ENCODE peak calls at places on chromosomes 11 and 22, in seven cellular contexts. O is spleen, Z is fibroblast of lung, V is uterus, W is GM23338, I is tibial nerve, H is right lobe of liver. Y is an unnamed sample.

GRCh38 chr11:22666700-22667439 is 459 bp downstream of the GAS2 start:
- DNase-seq in O (peak; percentile 75), Z (peak; percentile 17), V (no peak), W (peak; percentile 84), I (no peak), H (peak; percentile 77), Y (no peak)

GRCh38 chr11:62542750-62543567 is 3.6 kb downstream of the AHNAK start:
- DNase-seq in O (peak; percentile 95), Z (peak; percentile 81), V (peak; percentile 86), W (peak; percentile 86), I (peak; percentile 73), H (peak; percentile 82), Y (no peak)

GRCh38 chr11:111303476-111303875 is 5.1 kb downstream of the POU2AF3 start:
- DNase-seq in O (no peak), Z (no peak), V (no peak), W (no peak), I (no peak), H (peak; percentile 51), Y (no peak)

GRCh38 chr11:129911298-129911697 is 15.9 kb upstream of the NFRKB start:
- DNase-seq in O (no peak), Z (peak; percentile 23), V (no peak), W (no peak), I (no peak), H (no peak), Y (no peak)

GRCh38 chr11:116879789-116880402 is 42.5 kb upstream of the APOA1 start:
- DNase-seq in O (no peak), Z (peak; percentile 90), V (no peak), W (peak; percentile 81), I (no peak), H (no peak), Y (no peak)

GRCh38 chr11:14029971-14030531 is 67.5 kb downstream of the SPON1 start:
- DNase-seq in O (no peak), Z (peak; percentile 59), V (peak; percentile 72), W (no peak), I (peak; percentile 13), H (peak; percentile 84), Y (no peak)

GRCh38 chr11:45876401-45876800 is 9.1 kb upstream of the MAPK8IP1 start:
- DNase-seq in O (no peak), Z (no peak), V (no peak), W (peak; percentile 68), I (no peak), H (no peak), Y (no peak)

GRCh38 chr11:85431319-85431718 is 195.8 kb downstream of the DLG2 start:
- DNase-seq in O (no peak), Z (no peak), V (no peak), W (no peak), I (no peak), H (no peak), Y (no peak)

GRCh38 chr22:41915035-41915782 is at the start of gene SHISA8:
- DNase-seq in O (peak; percentile 91), Z (no peak), V (peak; percentile 34), W (peak; percentile 73), I (peak; percentile 26), H (peak; percentile 56), Y (no peak)

GRCh38 chr11:128624269-128625170 is 37.2 kb upstream of the ETS1 start:
- DNase-seq in O (peak; percentile 92), Z (no peak), V (no peak), W (no peak), I (no peak), H (peak; percentile 84), Y (no peak)

GRCh38 chr11:100774132-100774531 is 87.0 kb downstream of the ARHGAP42 start:
- DNase-seq in O (no peak), Z (no peak), V (no peak), W (no peak), I (no peak), H (no peak), Y (no peak)

GRCh38 chr11:783581-784015 is 6.3 kb downstream of the CEND1 start:
- DNase-seq in O (peak; percentile 80), Z (peak; percentile 81), V (peak; percentile 79), W (peak; percentile 98), I (peak; percentile 52), H (peak; percentile 71), Y (peak; percentile 95)

GRCh38 chr11:112320668-112321067 is 60.0 kb upstream of the PLET1 start:
- DNase-seq in O (no peak), Z (peak; percentile 89), V (peak; percentile 30), W (no peak), I (peak; percentile 51), H (peak; percentile 62), Y (no peak)

GRCh38 chr11:72642815-72643511 is 31.3 kb downstream of the PDE2A start:
- DNase-seq in O (peak; percentile 89), Z (peak; percentile 33), V (peak; percentile 64), W (peak; percentile 72), I (no peak), H (peak; percentile 63), Y (peak; percentile 54)

DNA sequence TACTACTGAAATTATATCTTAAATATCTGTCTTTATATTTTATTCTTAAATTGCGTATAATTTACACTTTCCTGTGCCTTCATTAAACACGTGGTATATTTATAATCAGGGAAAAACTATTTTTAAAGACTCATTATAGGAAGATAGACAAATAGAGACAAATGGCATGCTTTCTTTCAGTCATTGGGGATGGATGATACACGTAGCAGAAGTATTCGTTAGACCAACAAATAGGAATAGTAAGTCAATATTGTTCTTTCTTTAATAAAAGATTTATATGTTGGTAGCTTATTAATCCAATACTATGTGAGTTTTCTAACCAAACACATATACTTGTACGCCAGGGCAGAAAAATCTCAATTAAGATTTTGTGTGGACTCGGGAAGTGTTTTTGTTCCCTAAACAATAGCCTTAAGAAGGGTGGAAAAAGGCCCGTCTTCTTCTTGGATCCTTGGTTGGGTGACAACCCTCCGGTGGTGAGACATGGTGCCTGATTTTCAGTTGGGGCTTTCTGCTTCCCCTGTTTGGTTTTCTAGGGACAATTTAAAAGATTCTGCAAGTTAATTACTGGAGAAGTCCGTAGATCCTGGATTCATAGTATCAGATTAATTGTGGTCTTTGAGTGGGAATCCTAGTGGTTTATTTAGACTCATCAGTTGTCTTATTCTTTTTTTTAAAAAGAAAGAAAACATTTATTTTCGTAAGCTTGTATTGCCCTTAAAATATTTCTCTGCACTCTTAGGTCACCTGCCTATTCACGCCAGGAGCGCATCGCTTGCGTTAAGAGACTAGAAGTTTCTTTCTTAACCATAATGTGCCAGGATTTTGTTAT is 83.5 kb upstream of the WNT7B start:
- DNase-seq in O (no peak), Z (no peak), V (no peak), W (no peak), I (peak; percentile 13), H (peak; percentile 15), Y (no peak)
- H3K27ac ChIP-seq in O (peak overlapping the region; percentile 98), Z (no peak overlapping the region), V (peak overlapping the region; percentile 100), W (no peak overlapping the region), I (peak overlapping the region; percentile 100), H (peak overlapping the region; percentile 81), Y (peak overlapping the region; percentile 100)

DNA sequence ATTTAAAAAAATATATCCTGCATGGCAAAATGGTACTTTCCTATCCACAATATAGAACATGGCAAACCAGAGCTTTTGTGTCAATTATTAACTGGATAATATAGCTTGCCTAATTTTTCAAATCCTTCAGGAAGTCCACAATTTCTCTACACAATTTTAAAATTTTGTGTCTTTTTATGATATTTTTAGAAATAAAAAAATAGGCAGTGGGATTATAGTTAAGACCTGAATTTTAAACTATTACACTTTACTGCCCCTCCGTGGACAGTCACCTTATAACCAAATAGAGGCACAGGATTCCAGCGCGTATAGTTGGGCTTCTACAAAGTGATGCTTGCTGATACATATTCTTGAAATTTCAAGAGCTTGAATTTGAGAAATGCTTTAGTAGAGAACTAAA is 2.1 kb upstream of the DMC1 start:
- DNase-seq in O (no peak), Z (peak; percentile 71), V (peak; percentile 22), W (peak; percentile 70), I (no peak), H (no peak), Y (no peak)
- TF ChIP-seq CTCF in O (no peak), Z (peak; percentile 52), V (peak; percentile 51), W (peak; percentile 62), I (peak; percentile 44), H (peak; percentile 62), Y (peak; percentile 70)

GRCh38 chr11:66072518-66072917 is 2.4 kb downstream of the PACS1 start:
- DNase-seq in O (no peak), Z (no peak), V (no peak), W (no peak), I (no peak), H (no peak), Y (no peak)
- H3K27ac ChIP-seq in O (peak overlapping the region; percentile 98), Z (no peak overlapping the region), V (no peak overlapping the region), W (no peak overlapping the region), I (no peak overlapping the region), H (no peak overlapping the region), Y (peak overlapping the region; percentile 22)

DNA sequence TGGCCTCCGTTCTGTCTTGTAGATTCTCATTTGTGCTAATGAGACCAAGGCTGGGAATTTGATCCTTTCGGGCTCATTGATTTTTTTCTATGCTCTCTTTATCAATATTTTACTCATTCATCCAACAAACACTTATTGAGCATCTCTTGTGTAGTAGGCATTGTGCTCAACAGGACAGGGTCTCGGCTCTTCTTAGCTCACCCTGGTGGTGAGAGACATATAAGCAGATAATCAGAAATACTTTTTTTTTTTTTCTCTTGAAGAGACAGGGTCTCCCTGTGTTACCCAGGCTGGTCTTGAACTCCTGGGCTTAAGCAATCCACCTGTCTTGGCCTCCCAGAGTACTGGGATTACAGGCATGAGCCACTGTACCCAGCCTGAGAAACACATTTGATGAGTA is 48.0 kb upstream of the SLC5A1 start:
- DNase-seq in O (no peak), Z (no peak), V (no peak), W (peak; percentile 69), I (no peak), H (no peak), Y (no peak)
- TF ChIP-seq CTCF in O (no peak), Z (peak; percentile 24), V (no peak), W (peak; percentile 47), I (no peak), H (no peak), Y (no peak)

GRCh38 chr22:46444390-46444854 is 93.0 kb downstream of the CELSR1 start:
- DNase-seq in O (no peak), Z (no peak), V (no peak), W (peak; percentile 43), I (no peak), H (no peak), Y (no peak)
- H3K27ac ChIP-seq in O (no peak overlapping the region), Z (no peak overlapping the region), V (no peak overlapping the region), W (peak overlapping the region; percentile 69), I (no peak overlapping the region), H (no peak overlapping the region), Y (no peak overlapping the region)

GRCh38 chr22:45181766-45182165 is 18.0 kb downstream of the NUP50 start:
- DNase-seq in O (no peak), Z (no peak), V (no peak), W (no peak), I (no peak), H (no peak), Y (no peak)
- TF ChIP-seq CTCF in O (no peak), Z (no peak), V (no peak), W (no peak), I (no peak), H (no peak), Y (no peak)